ENCODE peak calls at places on chromosomes 5 and 9, in four cellular contexts. T is SK-N-SH, C is K562, A is GM12878. I is an unnamed sample.

GRCh38 chr5:135825373-135826220 is 8.9 kb upstream of the SLC25A48 start:
- DNase-seq in T (no peak), C (no peak), A (no peak), I (no peak)

GRCh38 chr9:109775516-109775915 is 4.5 kb upstream of the PALM2AKAP2 start:
- DNase-seq in T (no peak), C (no peak), A (no peak), I (no peak)

GRCh38 chr5:81519217-81519905 is 125.4 kb upstream of the ACOT12 start:
- DNase-seq in T (no peak), C (no peak), A (no peak), I (no peak)

GRCh38 chr9:34659592-34660253 is 2.7 kb downstream of the CCL27 start:
- DNase-seq in T (no peak), C (no peak), A (no peak), I (no peak)

GRCh38 chr5:92641031-92641962 is 939.7 kb downstream of the NR2F1-AS1 start:
- DNase-seq in T (peak), C (no peak), A (no peak), I (peak)

GRCh38 chr9:88378317-88378716 is 9.9 kb upstream of the SPIN1 start:
- DNase-seq in T (peak), C (no peak), A (no peak), I (no peak)

GRCh38 chr5:172573115-172573882 is 67.8 kb upstream of the NEURL1B start:
- DNase-seq in T (no peak), C (peak), A (no peak), I (no peak)

GRCh38 chr9:136393531-136393930 is 6.4 kb downstream of the SNAPC4 start:
- DNase-seq in T (no peak), C (no peak), A (no peak), I (no peak)

GRCh38 chr5:405421-405820 is 37.6 kb upstream of the EXOC3 start:
- DNase-seq in T (peak), C (no peak), A (no peak), I (no peak)

GRCh38 chr5:73338201-73339126 is 110.1 kb downstream of the FOXD1 start:
- DNase-seq in T (no peak), C (no peak), A (no peak), I (peak)

GRCh38 chr9:92749934-92750315 is 14.7 kb downstream of the BICD2 start:
- DNase-seq in T (no peak), C (no peak), A (no peak), I (no peak)

GRCh38 chr5:55621218-55621617 is 86.5 kb upstream of the PLPP1 start:
- DNase-seq in T (no peak), C (no peak), A (no peak), I (peak)

GRCh38 chr5:16561660-16562059 is 55.1 kb downstream of the RETREG1 start:
- DNase-seq in T (no peak), C (no peak), A (no peak), I (no peak)

GRCh38 chr5:74392698-74393431 is 247.7 kb downstream of the ENC1 start:
- DNase-seq in T (no peak), C (no peak), A (no peak), I (no peak)

GRCh38 chr5:120017523-120017922 is 388.2 kb downstream of the FAM170A start:
- DNase-seq in T (no peak), C (no peak), A (no peak), I (no peak)

GRCh38 chr9:89690334-89690912 is 85.6 kb downstream of the GADD45G start:
- DNase-seq in T (no peak), C (no peak), A (peak), I (no peak)

GRCh38 chr9:87662808-87663528 is 63.0 kb upstream of the CTSL start:
- DNase-seq in T (peak), C (peak), A (no peak), I (peak)

GRCh38 chr5:149149942-149150341 is 8.6 kb downstream of the ABLIM3 start:
- DNase-seq in T (no peak), C (no peak), A (no peak), I (no peak)

GRCh38 chr5:177980776-177981175 is 15.3 kb downstream of the PROP1 start:
- DNase-seq in T (no peak), C (no peak), A (no peak), I (no peak)

GRCh38 chr5:171867786-171868185 is 82.2 kb downstream of the SMIM23 start:
- DNase-seq in T (no peak), C (no peak), A (no peak), I (no peak)

GRCh38 chr9:71681708-71682268 is 86.5 kb downstream of the CEMIP2 start:
- DNase-seq in T (no peak), C (no peak), A (no peak), I (no peak)

GRCh38 chr5:438481-438981 is 4.4 kb upstream of the EXOC3 start:
- DNase-seq in T (no peak), C (no peak), A (no peak), I (no peak)

GRCh38 chr9:2809692-2810423 is 34.0 kb downstream of the PUM3 start:
- DNase-seq in T (no peak), C (no peak), A (no peak), I (peak)

GRCh38 chr5:155004138-155004744 is 9.3 kb upstream of the KIF4B start:
- DNase-seq in T (no peak), C (peak), A (no peak), I (peak)

GRCh38 chr9:124886866-124887492 is 25.0 kb downstream of the ARPC5L start:
- DNase-seq in T (no peak), C (no peak), A (no peak), I (no peak)
- TF ChIP-seq NFIC in T (no peak), C (no peak), A (no peak), I (no peak)

DNA sequence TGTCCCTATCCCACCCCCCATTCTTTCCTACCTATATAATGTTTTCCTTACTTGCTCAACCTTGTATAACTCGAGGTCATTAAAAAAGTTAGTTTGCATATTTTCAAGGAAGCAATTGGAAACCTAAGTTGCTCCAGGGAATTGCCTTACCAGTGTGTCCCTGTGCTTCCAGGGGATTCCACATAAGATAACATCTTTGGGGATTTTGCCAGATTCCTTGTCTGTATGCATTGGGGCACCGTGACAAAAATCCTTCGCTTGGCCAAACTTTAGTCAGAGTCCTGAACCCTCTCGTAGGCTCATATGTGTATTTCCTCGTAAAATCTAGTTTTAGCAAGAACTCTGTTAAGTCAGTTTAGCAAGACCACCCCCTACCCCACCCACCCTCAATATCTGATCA is 14.7 kb upstream of the OSMR start:
- DNase-seq in T (no peak), C (no peak), A (no peak), I (peak)
- TF ChIP-seq RAD21 in T (no peak), C (no peak), A (no peak), I (no peak)

GRCh38 chr5:170070556-170071412 is 34.9 kb upstream of the FOXI1 start:
- DNase-seq in T (peak), C (peak), A (no peak), I (no peak)
- TF ChIP-seq NFIC in T (no peak), C (no peak), A (no peak), I (no peak)

GRCh38 chr9:120531683-120532300 is 48.2 kb downstream of the CDK5RAP2 start:
- DNase-seq in T (peak), C (peak), A (no peak), I (peak)
- TF ChIP-seq RAD21 in T (peak), C (peak), A (peak), I (peak)

GRCh38 chr5:170315154-170315553 is 17.6 kb upstream of the LCP2 start:
- DNase-seq in T (no peak), C (no peak), A (no peak), I (no peak)
- TF ChIP-seq NFIC in T (no peak), C (no peak), A (no peak), I (no peak)

DNA sequence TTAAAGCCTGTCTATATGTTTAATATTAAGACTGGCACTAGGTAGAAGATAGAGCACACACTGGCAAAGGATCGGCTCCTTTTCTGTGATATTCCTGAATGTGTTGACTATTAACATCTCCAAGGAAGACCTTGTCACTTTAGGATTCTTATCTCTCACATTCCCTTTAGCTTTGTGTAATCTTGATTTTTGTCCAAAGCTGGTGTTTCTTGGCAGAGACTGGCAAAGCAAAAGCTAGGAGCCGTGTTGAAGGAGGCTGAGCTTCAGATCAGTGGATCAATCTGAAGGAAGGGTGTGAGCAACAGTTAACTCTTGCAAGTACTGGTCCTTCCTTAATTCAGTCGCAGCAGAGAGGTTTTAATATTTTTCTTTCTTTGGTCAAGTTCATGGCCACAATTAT is 830.4 kb upstream of the ZNF608 start:
- DNase-seq in T (no peak), C (no peak), A (no peak), I (no peak)
- TF ChIP-seq RAD21 in T (no peak), C (no peak), A (no peak), I (no peak)